ENCODE peak calls at places on chromosomes 1 and 21, in eight cellular contexts. T is NT2/D1, K is AG04449, D is tibial artery, X is GM06990, U is WERI-Rb-1, I is kidney epithelial cell, B is tibial nerve. E is an unnamed sample.

GRCh38 chr1:29878501-29878900 is 642.2 kb downstream of the PTPRU start:
- DNase-seq in B (no peak), U (no peak), K (no peak), X (no peak), D (no peak), T (no peak), I (no peak), E (no peak)

GRCh38 chr1:113536182-113536780 is 146.0 kb downstream of the MAGI3 start:
- DNase-seq in T (no peak), B (no peak), I (no peak), U (no peak), X (no peak), K (no peak), D (no peak), E (peak)

GRCh38 chr1:39173995-39174380 is 30.5 kb upstream of the MACF1 start:
- DNase-seq in U (no peak), X (no peak), T (no peak), D (no peak), I (no peak), B (no peak), K (no peak), E (no peak)

GRCh38 chr1:57770772-57771171 is 346.9 kb upstream of the DAB1 start:
- DNase-seq in X (no peak), D (no peak), B (no peak), T (peak), I (no peak), U (peak), K (no peak), E (no peak)

GRCh38 chr1:8435569-8436071 is 117.7 kb downstream of the SLC45A1 start:
- DNase-seq in T (no peak), U (no peak), I (no peak), K (no peak), X (no peak), D (no peak), B (no peak), E (no peak)

GRCh38 chr1:64608015-64608650 is 136.7 kb upstream of the RAVER2 start:
- DNase-seq in K (no peak), X (no peak), I (no peak), T (no peak), U (no peak), D (no peak), B (no peak), E (peak)

GRCh38 chr21:32934829-32935228 is 90.9 kb upstream of the OLIG2 start:
- DNase-seq in X (no peak), I (no peak), D (no peak), T (no peak), K (no peak), U (no peak), B (no peak), E (no peak)

GRCh38 chr1:68228833-68229232 is 3.5 kb downstream of the WLS start:
- DNase-seq in D (no peak), I (no peak), B (no peak), T (no peak), K (no peak), X (no peak), U (no peak), E (peak)

GRCh38 chr1:91712981-91713841 is 172.7 kb downstream of the TGFBR3 start:
- DNase-seq in U (no peak), D (peak), T (no peak), X (peak), I (no peak), B (peak), K (no peak), E (peak)

GRCh38 chr1:12539705-12540579 is 78.1 kb downstream of the DHRS3 start:
- DNase-seq in T (no peak), K (peak), U (no peak), D (peak), X (no peak), I (peak), B (peak), E (peak)

GRCh38 chr1:234270581-234271242 is 102.5 kb upstream of the COA6 start:
- DNase-seq in U (no peak), T (no peak), D (no peak), X (no peak), K (no peak), B (no peak), I (no peak), E (no peak)

GRCh38 chr1:67590329-67590728 is 94.7 kb upstream of the GADD45A start:
- DNase-seq in U (no peak), K (peak), D (peak), T (peak), B (peak), I (no peak), X (no peak), E (peak)

GRCh38 chr1:171898956-171899355 is 57.7 kb downstream of the DNM3 start:
- DNase-seq in I (no peak), K (no peak), T (peak), D (no peak), U (no peak), B (peak), X (no peak), E (no peak)

GRCh38 chr1:107141491-107142369 is 891 bp downstream of the NTNG1 start:
- DNase-seq in D (no peak), U (peak), K (no peak), X (peak), B (peak), T (no peak), I (no peak), E (peak)

GRCh38 chr21:34936299-34936698 is 112.8 kb downstream of the RUNX1 start:
- DNase-seq in X (no peak), I (no peak), U (no peak), D (no peak), K (no peak), B (no peak), T (no peak), E (no peak)

GRCh38 chr1:114314576-114314975 is 160.9 kb upstream of the SYT6 start:
- DNase-seq in B (no peak), D (no peak), K (no peak), T (no peak), U (no peak), X (no peak), I (no peak), E (no peak)

GRCh38 chr1:241990040-241990439 is 8.9 kb downstream of the MAP1LC3C start:
- DNase-seq in T (peak), D (peak), I (peak), U (peak), K (peak), X (no peak), B (peak), E (peak)

GRCh38 chr1:157519451-157519850 is 32.9 kb downstream of the FCRL5 start:
- DNase-seq in K (no peak), U (no peak), B (no peak), D (no peak), T (no peak), I (no peak), X (no peak), E (no peak)

GRCh38 chr1:58786184-58786926 is 2.5 kb upstream of the JUN start:
- DNase-seq in X (no peak), K (no peak), I (no peak), D (no peak), U (no peak), B (no peak), T (no peak), E (peak)

GRCh38 chr1:118960567-118961136 is 27.5 kb downstream of the TBX15 start:
- DNase-seq in K (no peak), B (peak), D (peak), I (no peak), X (no peak), T (no peak), U (no peak), E (peak)

GRCh38 chr1:207049974-207050391 is 1.0 kb downstream of the YOD1 start:
- DNase-seq in B (peak), T (peak), U (peak), D (no peak), K (no peak), X (peak), I (no peak), E (peak)

GRCh38 chr1:40784141-40784770 is 669 bp downstream of the KCNQ4 start:
- DNase-seq in D (no peak), T (no peak), X (no peak), U (no peak), B (no peak), I (no peak), K (no peak), E (no peak)

GRCh38 chr1:109392788-109393580 is 4.7 kb downstream of the SORT1 start:
- DNase-seq in T (no peak), U (no peak), X (no peak), D (peak), I (no peak), B (peak), K (no peak), E (peak)

GRCh38 chr1:27602510-27603319 is 1.2 kb downstream of the AHDC1 start:
- DNase-seq in U (peak), K (no peak), T (no peak), X (no peak), D (peak), I (no peak), B (no peak), E (peak)

GRCh38 chr21:34983680-34984086 is 65.4 kb downstream of the RUNX1 start:
- DNase-seq in D (no peak), K (no peak), U (no peak), T (no peak), X (peak), B (no peak), I (no peak), E (no peak)

GRCh38 chr1:61756773-61757172 is 14.5 kb downstream of the PATJ start:
- DNase-seq in I (no peak), U (no peak), K (no peak), B (no peak), T (no peak), X (no peak), D (no peak), E (no peak)

GRCh38 chr1:170085089-170085488 is 10.6 kb upstream of the KIFAP3 start:
- DNase-seq in K (no peak), D (no peak), B (no peak), I (no peak), T (no peak), U (no peak), X (no peak), E (no peak)

GRCh38 chr1:160971618-160972056 is 17.0 kb upstream of the ITLN2 start:
- DNase-seq in I (no peak), D (no peak), T (no peak), B (no peak), U (no peak), K (no peak), X (no peak), E (no peak)

GRCh38 chr1:156376146-156376545 is 7.1 kb downstream of the RHBG start:
- DNase-seq in T (no peak), D (no peak), B (no peak), K (no peak), I (no peak), U (no peak), X (no peak), E (no peak)

GRCh38 chr1:59298710-59299346 is 1.9 kb downstream of the FGGY start:
- DNase-seq in K (no peak), I (no peak), X (no peak), T (no peak), D (no peak), B (no peak), U (no peak), E (peak)

GRCh38 chr1:66633128-66633527 is 99.2 kb downstream of the SGIP1 start:
- DNase-seq in X (no peak), U (peak), B (no peak), I (no peak), T (no peak), D (no peak), K (no peak), E (peak)

GRCh38 chr21:45407629-45408247 is 2.8 kb downstream of the COL18A1 start:
- DNase-seq in T (no peak), X (no peak), I (no peak), K (no peak), B (no peak), U (no peak), D (peak), E (no peak)

GRCh38 chr21:46560568-46561447 is 44.1 kb downstream of the S100B start:
- DNase-seq in B (no peak), U (no peak), I (no peak), X (no peak), T (no peak), K (no peak), D (no peak), E (no peak)

GRCh38 chr1:55662875-55663274 is 447.7 kb upstream of the USP24 start:
- DNase-seq in X (no peak), K (no peak), T (no peak), B (no peak), U (no peak), D (no peak), I (no peak), E (no peak)

GRCh38 chr1:84888753-84889152 is 4.3 kb downstream of the LPAR3 start:
- DNase-seq in T (no peak), B (no peak), I (no peak), D (no peak), X (no peak), U (no peak), K (no peak), E (no peak)

GRCh38 chr1:27638047-27638734 is 3.2 kb upstream of the FGR start:
- DNase-seq in T (no peak), U (peak), D (no peak), I (no peak), B (no peak), X (no peak), K (no peak), E (no peak)

GRCh38 chr21:26144026-26144425 is 26.5 kb downstream of the APP start:
- DNase-seq in U (no peak), B (no peak), X (no peak), D (no peak), I (no peak), K (no peak), T (no peak), E (no peak)

GRCh38 chr1:31762323-31762722 is 1.8 kb downstream of the ADGRB2 start:
- DNase-seq in B (no peak), I (no peak), X (no peak), K (no peak), D (no peak), T (no peak), U (no peak), E (no peak)

GRCh38 chr1:31761883-31762282 is 2.3 kb downstream of the ADGRB2 start:
- DNase-seq in D (no peak), T (no peak), I (peak), U (no peak), B (no peak), X (no peak), K (peak), E (peak)

GRCh38 chr1:31759266-31760023 is 4.7 kb downstream of the ADGRB2 start:
- DNase-seq in K (no peak), I (no peak), U (peak), T (no peak), X (no peak), B (no peak), D (no peak), E (no peak)

GRCh38 chr1:31760901-31761470 is 3.2 kb downstream of the ADGRB2 start:
- DNase-seq in T (peak), U (peak), D (peak), I (peak), B (no peak), X (peak), K (no peak), E (peak)

GRCh38 chr1:31760422-31760900 is 3.7 kb downstream of the ADGRB2 start:
- DNase-seq in T (no peak), D (no peak), K (no peak), B (no peak), I (no peak), X (no peak), U (peak), E (no peak)
- H3K4me3 ChIP-seq in T (peak), D (peak), K (peak), B (peak), I (peak), X (peak), U (peak), E (peak)

GRCh38 chr1:153919879-153920852 is 2.6 kb downstream of the GATAD2B start:
- DNase-seq in B (no peak), K (no peak), U (no peak), X (no peak), D (no peak), T (no peak), I (no peak), E (peak)
- H3K4me3 ChIP-seq in B (no peak), K (peak), U (no peak), X (peak), D (peak), T (peak), I (no peak), E (peak)

GRCh38 chr21:42707207-42707830 is 53.9 kb downstream of the PDE9A start:
- DNase-seq in U (no peak), X (no peak), D (no peak), I (no peak), B (no peak), K (no peak), T (peak), E (no peak)
- H3K4me3 ChIP-seq in U (no peak), X (no peak), D (no peak), I (no peak), B (no peak), K (no peak), T (no peak), E (no peak)

DNA sequence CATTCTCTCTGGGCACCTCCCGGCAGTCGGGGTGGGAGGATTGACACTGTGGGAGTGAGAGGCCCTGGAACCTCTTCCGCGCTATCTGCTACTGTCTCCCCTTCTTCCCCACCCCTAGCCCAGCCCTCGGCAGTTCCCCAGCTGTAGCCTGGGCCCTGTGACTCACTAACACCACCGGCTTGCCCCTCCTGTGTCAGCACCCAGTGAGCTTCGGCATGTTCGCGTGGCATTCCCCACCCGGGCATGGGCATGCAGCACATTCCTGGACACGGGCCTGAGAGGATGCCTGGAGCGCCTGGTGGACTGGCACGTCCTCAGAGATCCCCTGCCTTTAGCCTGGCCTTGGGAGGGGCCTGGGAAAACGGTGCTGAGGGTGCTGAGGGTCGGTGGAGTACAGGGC is 1.3 kb downstream of the CDK18 start:
- DNase-seq in D (peak), I (no peak), T (no peak), U (no peak), X (no peak), K (no peak), B (no peak), E (no peak)
- H3K4me3 ChIP-seq in D (peak), I (peak), T (peak), U (no peak), X (no peak), K (peak), B (peak), E (no peak)

DNA sequence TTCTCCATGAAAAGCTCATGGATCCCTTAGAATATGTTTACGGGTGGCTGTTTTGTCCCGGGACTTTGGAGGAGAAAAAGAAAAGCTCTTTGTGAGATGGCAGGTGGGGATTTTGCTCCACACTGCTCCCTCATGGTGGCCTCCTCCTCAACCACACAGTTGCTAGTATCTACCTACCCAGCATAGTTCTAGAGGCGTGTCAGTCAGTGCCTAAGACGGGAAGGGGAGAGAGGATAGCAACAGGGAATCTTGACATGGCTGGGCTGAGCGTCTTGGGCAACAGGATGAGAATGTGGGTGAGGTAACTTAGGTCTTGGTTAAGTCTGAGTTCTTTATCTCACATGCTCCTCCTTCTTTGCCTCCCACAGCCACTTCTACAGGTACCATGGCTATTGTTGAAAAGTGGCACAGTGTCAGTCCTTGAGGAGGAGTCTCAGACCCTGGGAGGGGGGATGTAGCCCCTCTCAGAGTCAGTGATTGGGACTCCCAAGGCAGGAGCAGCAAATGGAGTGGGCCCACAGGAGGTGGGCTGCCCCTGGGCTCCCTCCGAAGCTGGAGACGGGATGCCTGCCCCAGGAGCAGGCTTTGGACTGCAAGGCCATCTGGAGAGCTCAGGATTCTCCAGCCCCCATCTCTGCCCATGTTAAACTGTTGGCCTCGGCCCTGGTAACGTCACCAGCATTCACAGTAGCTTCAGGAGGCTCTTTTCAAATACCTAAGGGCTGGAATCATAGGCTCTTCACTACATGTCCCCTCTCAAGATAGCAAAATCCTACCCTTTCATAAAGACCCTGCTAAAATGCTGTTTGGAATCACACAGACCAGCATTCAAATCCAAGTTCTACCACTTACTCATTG is 75.5 kb downstream of the TENT5C start:
- DNase-seq in I (no peak), T (no peak), K (no peak), B (no peak), D (no peak), U (no peak), X (no peak), E (no peak)
- H3K4me3 ChIP-seq in I (no peak), T (no peak), K (no peak), B (no peak), D (peak), U (no peak), X (no peak), E (no peak)

DNA sequence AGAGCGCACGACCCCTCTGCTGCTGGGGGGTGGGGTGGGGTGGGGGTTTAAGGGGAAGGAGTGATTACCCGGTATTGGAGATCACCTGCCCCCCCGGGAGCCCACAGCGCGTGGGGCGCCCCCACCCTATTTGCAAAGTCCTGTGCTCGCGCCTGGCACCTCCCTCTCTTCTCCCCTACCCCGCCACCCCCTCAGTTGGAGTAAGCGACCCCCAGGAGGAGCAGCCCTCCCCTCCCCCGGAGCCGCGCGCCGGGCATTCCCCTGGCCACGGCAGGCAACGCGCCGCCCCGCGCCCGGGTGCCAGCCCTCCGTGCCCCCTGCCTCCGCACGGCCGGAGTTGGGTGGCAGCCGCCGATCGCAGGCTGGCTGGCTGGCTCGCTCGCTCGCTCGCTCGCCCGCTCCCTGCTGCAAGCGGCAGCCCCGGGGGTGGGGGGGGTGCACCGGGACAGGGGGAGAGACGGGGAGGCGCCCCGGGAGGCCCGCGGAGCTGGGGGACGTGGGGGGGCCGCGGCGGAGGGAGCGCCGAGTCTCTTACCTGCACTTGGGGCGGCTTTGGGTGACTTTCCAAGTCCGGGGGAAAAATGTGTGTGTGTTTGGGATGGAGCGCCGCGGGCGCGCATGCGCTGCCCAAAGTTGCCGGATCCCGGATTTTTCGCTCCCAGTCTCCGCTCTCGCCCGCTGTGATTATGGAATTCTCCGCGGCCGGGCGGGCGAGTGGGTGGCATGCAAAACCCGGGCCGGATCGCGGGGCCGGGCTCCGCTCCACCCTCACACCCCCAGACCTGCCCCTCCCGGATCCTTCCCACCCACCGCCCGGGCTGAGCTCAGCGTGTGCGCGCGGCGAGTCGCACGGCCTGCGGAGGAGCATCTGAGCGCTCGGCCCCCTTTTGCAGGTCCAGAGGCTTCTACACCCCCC is at the start of gene CASZ1:
- DNase-seq in X (no peak), T (peak), D (peak), I (peak), B (peak), U (peak), K (peak), E (peak)
- H3K4me3 ChIP-seq in X (peak), T (peak), D (peak), I (peak), B (peak), U (peak), K (peak), E (peak)